ENCODE peak calls at places on chromosomes 3 and 15, in four cellular contexts. Q, P, V and H are unnamed samples.

GRCh38 chr3:38644016-38644661 is 5.3 kb downstream of the SCN5A start:
- DNase-seq in Q (no peak), P (no peak), V (peak; percentile 11), H (peak; percentile 3)

GRCh38 chr3:149813367-149814281 is 609 bp downstream of the RNF13 start:
- DNase-seq in Q (peak; percentile 55), P (peak; percentile 72), V (no peak), H (no peak)

GRCh38 chr15:63986185-63986680 is 60.1 kb downstream of the DAPK2 start:
- DNase-seq in Q (no peak), P (no peak), V (no peak), H (no peak)

GRCh38 chr15:28881170-28881569 is 4.6 kb upstream of the APBA2 start:
- DNase-seq in Q (no peak), P (no peak), V (no peak), H (no peak)

GRCh38 chr3:23075478-23075877 is 127.6 kb upstream of the UBE2E2 start:
- DNase-seq in Q (no peak), P (no peak), V (no peak), H (no peak)

GRCh38 chr3:126309861-126310655 is 47.1 kb downstream of the KLF15 start:
- DNase-seq in Q (no peak), P (no peak), V (no peak), H (no peak)

GRCh38 chr15:85174521-85174920 is 192.9 kb downstream of the PDE8A start:
- DNase-seq in Q (no peak), P (no peak), V (no peak), H (no peak)

GRCh38 chr15:59549339-59549807 is 62.2 kb upstream of the GCNT3 start:
- DNase-seq in Q (no peak), P (peak; percentile 65), V (no peak), H (no peak)

GRCh38 chr3:20760981-20761380 is 575.0 kb upstream of the SGO1 start:
- DNase-seq in Q (no peak), P (no peak), V (no peak), H (no peak)

GRCh38 chr3:123559040-123559861 is 25.6 kb downstream of the HACD2 start:
- DNase-seq in Q (peak; percentile 34), P (peak; percentile 87), V (no peak), H (no peak)

GRCh38 chr3:71447803-71448202 is 135.7 kb downstream of the FOXP1 start:
- DNase-seq in Q (no peak), P (no peak), V (no peak), H (no peak)

GRCh38 chr15:37758412-37758811 is 176.0 kb upstream of the TMCO5A start:
- DNase-seq in Q (no peak), P (no peak), V (no peak), H (peak; percentile 28)

GRCh38 chr15:32986147-32986546 is 208.4 kb downstream of the FMN1 start:
- DNase-seq in Q (no peak), P (no peak), V (no peak), H (no peak)

GRCh38 chr15:27694506-27695077 is 404.5 kb downstream of the OCA2 start:
- DNase-seq in Q (no peak), P (no peak), V (no peak), H (no peak)

GRCh38 chr15:23855260-23855659 is 168.2 kb upstream of the NDN start:
- DNase-seq in Q (no peak), P (no peak), V (no peak), H (no peak)

GRCh38 chr3:85710490-85710889 is 751.7 kb downstream of the CADM2 start:
- DNase-seq in Q (no peak), P (no peak), V (no peak), H (no peak)

GRCh38 chr15:69357773-69358765 is 56.1 kb upstream of the KIF23 start:
- DNase-seq in Q (no peak), P (peak; percentile 64), V (no peak), H (peak; percentile 54)

GRCh38 chr3:20027136-20027535 is 13.1 kb upstream of the KAT2B start:
- DNase-seq in Q (no peak), P (no peak), V (no peak), H (no peak)

GRCh38 chr3:116388867-116389385 is 56.4 kb downstream of the LSAMP start:
- DNase-seq in Q (no peak), P (peak; percentile 28), V (no peak), H (no peak)

GRCh38 chr3:196207159-196207832 is 3.9 kb downstream of the ZDHHC19 start:
- DNase-seq in Q (no peak), P (peak; percentile 58), V (peak; percentile 61), H (no peak)

GRCh38 chr3:15348246-15348645 is 15.9 kb upstream of the SH3BP5 start:
- DNase-seq in Q (no peak), P (no peak), V (no peak), H (no peak)

GRCh38 chr15:62711691-62712454 is 330.7 kb upstream of the TPM1 start:
- DNase-seq in Q (no peak), P (no peak), V (no peak), H (no peak)

GRCh38 chr3:127158614-127159221 is 34.2 kb upstream of the PRR23E start:
- DNase-seq in Q (no peak), P (peak; percentile 73), V (peak; percentile 24), H (no peak)

GRCh38 chr15:67700023-67700422 is 125.3 kb upstream of the SKOR1 start:
- DNase-seq in Q (no peak), P (no peak), V (no peak), H (no peak)

GRCh38 chr3:159814161-159814560 is 174.5 kb upstream of the IL12A start:
- DNase-seq in Q (peak; percentile 37), P (peak; percentile 91), V (no peak), H (no peak)

GRCh38 chr3:65402597-65402996 is 636.1 kb downstream of the MAGI1 start:
- DNase-seq in Q (no peak), P (peak; percentile 32), V (no peak), H (no peak)

GRCh38 chr15:67148196-67148701 is 82.8 kb downstream of the SMAD3 start:
- DNase-seq in Q (peak; percentile 84), P (no peak), V (no peak), H (no peak)

DNA sequence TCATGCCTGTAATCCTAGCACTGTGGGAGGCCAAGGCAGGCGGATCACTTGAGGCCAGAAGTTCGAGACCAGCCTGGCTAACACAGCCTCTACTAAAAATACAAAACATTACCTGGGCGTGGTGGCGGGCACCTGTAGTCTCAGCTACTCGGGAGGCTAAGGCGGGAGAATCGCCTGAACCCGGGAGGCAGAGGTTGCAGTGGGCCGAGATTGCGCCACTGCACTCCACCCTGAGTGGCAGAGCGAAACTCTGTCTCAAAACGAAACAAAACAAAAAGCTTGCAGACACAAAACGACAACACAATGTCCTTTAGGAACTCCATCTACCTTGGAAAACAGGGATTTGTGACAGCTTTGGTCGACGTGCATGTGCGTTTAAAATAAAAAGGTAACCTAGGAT is 716 bp upstream of the KLHL24 start:
- DNase-seq in Q (no peak), P (no peak), V (no peak), H (no peak)
- H3K4me1 ChIP-seq in Q (peaks cover 3% of the 10 kb centered on the region), P (peaks cover 3% of the 10 kb centered on the region), V (peaks cover 18% of the 10 kb centered on the region), H (peaks cover 30% of the 10 kb centered on the region)

DNA sequence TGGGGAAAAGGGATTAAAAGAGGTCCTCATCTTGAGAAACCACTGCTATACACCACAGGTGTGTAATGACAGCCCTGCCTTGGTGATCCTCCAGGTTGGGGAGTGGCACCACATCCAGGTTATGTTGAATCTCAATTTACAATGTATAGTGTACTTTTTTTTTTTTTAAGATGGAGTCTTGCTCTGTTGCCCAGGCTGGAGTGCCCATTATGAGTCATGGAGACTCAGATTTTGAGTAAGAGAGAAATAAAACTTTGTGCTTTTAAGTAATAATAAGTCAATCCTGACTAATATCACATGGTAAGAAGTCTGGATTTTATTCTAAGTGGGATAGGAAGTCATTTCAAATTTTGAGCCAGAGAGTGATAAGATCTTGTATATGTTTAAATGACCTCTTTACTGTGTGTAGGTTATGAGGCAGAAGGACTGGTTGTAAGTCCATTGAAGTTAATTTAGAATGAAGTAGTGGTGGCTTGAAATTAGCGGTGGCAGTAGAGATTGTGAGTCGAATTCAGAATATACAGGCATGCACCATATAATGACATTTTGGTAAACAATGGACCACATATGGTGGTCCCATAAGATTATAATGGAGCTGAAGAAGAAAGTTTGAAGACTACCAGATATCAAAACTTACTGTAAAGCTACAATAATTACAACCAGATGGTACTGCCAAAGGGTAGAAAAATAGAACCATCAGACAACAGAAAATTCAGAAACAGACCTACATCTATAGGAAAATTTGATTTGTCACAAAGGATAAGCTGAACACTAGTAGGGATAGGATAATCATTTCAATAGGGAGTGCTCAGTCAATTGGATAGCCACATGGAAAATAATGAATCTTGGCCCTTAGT is 20.7 kb downstream of the POPDC2 start:
- DNase-seq in Q (no peak), P (no peak), V (no peak), H (no peak)
- H3K4me1 ChIP-seq in Q (no peaks in the 10 kb centered on the region), P (no peaks in the 10 kb centered on the region), V (peaks cover 23% of the 10 kb centered on the region), H (no peaks in the 10 kb centered on the region)

GRCh38 chr3:8517490-8517889 is 15.9 kb downstream of the LMCD1 start:
- DNase-seq in Q (no peak), P (no peak), V (no peak), H (no peak)
- H3K4me1 ChIP-seq in Q (no peaks in the 10 kb centered on the region), P (peaks cover 30% of the 10 kb centered on the region), V (peaks cover 25% of the 10 kb centered on the region), H (no peaks in the 10 kb centered on the region)

DNA sequence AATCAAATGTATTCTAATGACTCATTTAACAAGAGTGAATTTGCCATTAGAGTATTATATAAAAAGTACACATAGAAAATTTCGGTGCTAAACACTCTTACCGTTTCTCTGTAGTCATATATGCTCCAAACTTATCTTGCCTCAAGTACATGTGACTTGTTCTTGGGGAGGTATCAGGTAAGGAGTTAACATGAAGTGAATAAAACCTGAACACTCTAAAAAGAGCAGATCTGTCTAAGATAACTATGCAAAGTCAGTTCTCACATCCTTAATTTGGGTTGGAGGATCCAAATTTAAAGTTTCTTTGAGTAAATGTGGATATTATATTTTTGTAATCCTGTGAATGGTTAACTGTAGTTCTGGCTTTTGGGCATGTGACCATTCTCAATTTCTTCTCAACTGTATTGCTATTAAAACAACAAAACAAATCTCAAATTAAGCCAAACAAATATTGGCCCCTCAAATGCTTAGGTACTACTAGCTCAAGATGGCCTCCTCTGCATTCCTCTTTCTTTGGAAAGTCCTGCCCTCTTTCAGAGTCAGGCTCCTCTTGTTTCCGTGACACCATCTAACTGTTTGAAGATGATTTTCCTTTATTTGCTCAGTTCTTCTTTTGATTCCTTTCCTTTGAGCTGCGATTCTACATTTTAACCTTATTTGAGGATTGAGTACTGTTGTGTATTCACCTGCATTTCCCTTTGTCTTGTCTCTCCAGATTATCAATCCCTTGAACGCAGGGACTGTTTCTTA is 4.2 kb downstream of the EDEM1 start:
- DNase-seq in Q (no peak), P (peak; percentile 50), V (no peak), H (no peak)
- H3K4me1 ChIP-seq in Q (no peaks in the 10 kb centered on the region), P (peaks cover 16% of the 10 kb centered on the region), V (peaks cover 78% of the 10 kb centered on the region), H (peaks cover 49% of the 10 kb centered on the region)

GRCh38 chr3:51389423-51390183 is 1.5 kb upstream of the RBM15B start:
- DNase-seq in Q (no peak), P (peak; percentile 85), V (peak; percentile 72), H (peak; percentile 64)

GRCh38 chr3:51386159-51386851 is 1.2 kb downstream of the MANF start:
- DNase-seq in Q (no peak), P (no peak), V (no peak), H (no peak)

GRCh38 chr3:51390186-51390585 is 899 bp upstream of the RBM15B start:
- DNase-seq in Q (no peak), P (no peak), V (peak; percentile 53), H (no peak)

GRCh38 chr3:51386852-51387229 is 1.8 kb downstream of the MANF start:
- DNase-seq in Q (no peak), P (no peak), V (peak; percentile 48), H (no peak)

GRCh38 chr3:51388286-51389029 is 2.6 kb upstream of the RBM15B start:
- DNase-seq in Q (peak; percentile 79), P (peak; percentile 54), V (peak; percentile 62), H (peak; percentile 41)
- H3K4me1 ChIP-seq in Q (peaks cover 33% of the 10 kb centered on the region), P (peaks cover 29% of the 10 kb centered on the region), V (peaks cover 82% of the 10 kb centered on the region), H (peaks cover 84% of the 10 kb centered on the region)

GRCh38 chr15:90211440-90212168 is 10.5 kb downstream of the SEMA4B start:
- DNase-seq in Q (no peak), P (no peak), V (no peak), H (peak; percentile 79)
- H3K4me1 ChIP-seq in Q (peaks cover 15% of the 10 kb centered on the region), P (no peaks in the 10 kb centered on the region), V (peaks cover 51% of the 10 kb centered on the region), H (peaks cover 66% of the 10 kb centered on the region)